ENCODE peak calls at places on chromosomes 3 and 15, in seven cellular contexts. One of them, this sample, is unnamed.

GRCh38 chr3:109643590-109643989 is 306.2 kb upstream of the DPPA4 start:
- DNase-seq in GM12865: no peak
- DNase-seq in NCI-H226: no peak
- DNase-seq in NT2/D1: no peak
- DNase-seq in AG10803: peak; percentile 25
- DNase-seq in pancreas: no peak
- DNase-seq in ureter: no peak
- DNase-seq in this sample: no peak

GRCh38 chr3:47877288-47877687 is 74.3 kb downstream of the DHX30 start:
- DNase-seq in GM12865: no peak
- DNase-seq in NCI-H226: peak; percentile 25
- DNase-seq in NT2/D1: no peak
- DNase-seq in AG10803: no peak
- DNase-seq in pancreas: no peak
- DNase-seq in ureter: no peak
- DNase-seq in this sample: no peak

GRCh38 chr3:172520332-172520831 is 2.8 kb downstream of the TNFSF10 start:
- DNase-seq in GM12865: peak; percentile 76
- DNase-seq in NCI-H226: peak; percentile 56
- DNase-seq in NT2/D1: no peak
- DNase-seq in AG10803: peak; percentile 93
- DNase-seq in pancreas: no peak
- DNase-seq in ureter: no peak
- DNase-seq in this sample: peak; percentile 24

GRCh38 chr3:15325228-15325627 is 7.2 kb downstream of the SH3BP5 start:
- DNase-seq in GM12865: no peak
- DNase-seq in NCI-H226: peak; percentile 94
- DNase-seq in NT2/D1: peak; percentile 71
- DNase-seq in AG10803: peak; percentile 76
- DNase-seq in pancreas: no peak
- DNase-seq in ureter: no peak
- DNase-seq in this sample: no peak

GRCh38 chr3:115877647-115877934 is 254.3 kb downstream of the GAP43 start:
- DNase-seq in GM12865: no peak
- DNase-seq in NCI-H226: no peak
- DNase-seq in NT2/D1: no peak
- DNase-seq in AG10803: no peak
- DNase-seq in pancreas: no peak
- DNase-seq in ureter: no peak
- DNase-seq in this sample: no peak

GRCh38 chr3:72041531-72041930 is 256.6 kb upstream of the PROK2 start:
- DNase-seq in GM12865: no peak
- DNase-seq in NCI-H226: no peak
- DNase-seq in NT2/D1: no peak
- DNase-seq in AG10803: peak; percentile 79
- DNase-seq in pancreas: no peak
- DNase-seq in ureter: peak; percentile 52
- DNase-seq in this sample: no peak

GRCh38 chr15:61086001-61086400 is 143.1 kb downstream of the RORA start:
- DNase-seq in GM12865: no peak
- DNase-seq in NCI-H226: no peak
- DNase-seq in NT2/D1: no peak
- DNase-seq in AG10803: no peak
- DNase-seq in pancreas: no peak
- DNase-seq in ureter: no peak
- DNase-seq in this sample: no peak

GRCh38 chr15:81002254-81003022 is 1.7 kb downstream of the TLNRD1 start:
- DNase-seq in GM12865: peak; percentile 51
- DNase-seq in NCI-H226: no peak
- DNase-seq in NT2/D1: no peak
- DNase-seq in AG10803: no peak
- DNase-seq in pancreas: peak; percentile 56
- DNase-seq in ureter: no peak
- DNase-seq in this sample: no peak

GRCh38 chr3:142027713-142028112 is 121.6 kb downstream of the TFDP2 start:
- DNase-seq in GM12865: peak; percentile 58
- DNase-seq in NCI-H226: no peak
- DNase-seq in NT2/D1: no peak
- DNase-seq in AG10803: peak; percentile 44
- DNase-seq in pancreas: no peak
- DNase-seq in ureter: no peak
- DNase-seq in this sample: no peak

GRCh38 chr3:79253704-79254103 is 514.1 kb downstream of the ROBO1 start:
- DNase-seq in GM12865: no peak
- DNase-seq in NCI-H226: no peak
- DNase-seq in NT2/D1: no peak
- DNase-seq in AG10803: peak; percentile 71
- DNase-seq in pancreas: no peak
- DNase-seq in ureter: no peak
- DNase-seq in this sample: no peak

GRCh38 chr3:51679777-51680176 is 8.7 kb downstream of the TEX264 start:
- DNase-seq in GM12865: no peak
- DNase-seq in NCI-H226: no peak
- DNase-seq in NT2/D1: no peak
- DNase-seq in AG10803: no peak
- DNase-seq in pancreas: peak; percentile 8
- DNase-seq in ureter: no peak
- DNase-seq in this sample: no peak

GRCh38 chr3:106337116-106337515 is 468.3 kb upstream of the CBLB start:
- DNase-seq in GM12865: no peak
- DNase-seq in NCI-H226: no peak
- DNase-seq in NT2/D1: no peak
- DNase-seq in AG10803: peak; percentile 45
- DNase-seq in pancreas: no peak
- DNase-seq in ureter: no peak
- DNase-seq in this sample: no peak

GRCh38 chr3:58164199-58164879 is 46.4 kb downstream of the DNASE1L3 start:
- DNase-seq in GM12865: no peak
- DNase-seq in NCI-H226: no peak
- DNase-seq in NT2/D1: no peak
- DNase-seq in AG10803: peak; percentile 21
- DNase-seq in pancreas: peak; percentile 97
- DNase-seq in ureter: no peak
- DNase-seq in this sample: no peak

GRCh38 chr15:67836134-67836455 is 3.8 kb downstream of the RNU6-1 start:
- DNase-seq in GM12865: no peak
- DNase-seq in NCI-H226: no peak
- DNase-seq in NT2/D1: no peak
- DNase-seq in AG10803: no peak
- DNase-seq in pancreas: no peak
- DNase-seq in ureter: no peak
- DNase-seq in this sample: no peak

GRCh38 chr3:14587733-14588360 is 47.7 kb upstream of the GRIP2 start:
- DNase-seq in GM12865: no peak
- DNase-seq in NCI-H226: peak; percentile 61
- DNase-seq in NT2/D1: no peak
- DNase-seq in AG10803: peak; percentile 53
- DNase-seq in pancreas: no peak
- DNase-seq in ureter: no peak
- DNase-seq in this sample: no peak

GRCh38 chr15:32909431-32909830 is 191.6 kb downstream of the GREM1 start:
- DNase-seq in GM12865: peak; percentile 48
- DNase-seq in NCI-H226: no peak
- DNase-seq in NT2/D1: no peak
- DNase-seq in AG10803: peak; percentile 84
- DNase-seq in pancreas: no peak
- DNase-seq in ureter: no peak
- DNase-seq in this sample: no peak

GRCh38 chr15:98705070-98705469 is 56.7 kb downstream of the IGF1R start:
- DNase-seq in GM12865: no peak
- DNase-seq in NCI-H226: no peak
- DNase-seq in NT2/D1: no peak
- DNase-seq in AG10803: no peak
- DNase-seq in pancreas: no peak
- DNase-seq in ureter: no peak
- DNase-seq in this sample: no peak

This sample was measured in GM10248.